ENCODE peak calls at places on chromosomes 4 and X, in ten cellular contexts. T, H, R, E, I, X, A, O, C and J are unnamed samples.

GRCh38 chrX:85243155-85243554 is 424 bp downstream of the SATL1 start:
- DNase-seq in T (no peak), H (no peak), R (no peak), E (no peak), I (peak), X (no peak), A (no peak), O (no peak), C (no peak), J (no peak)

GRCh38 chr4:168623484-168623883 is 126.6 kb downstream of the PALLD start:
- DNase-seq in T (no peak), H (no peak), R (no peak), E (no peak), I (no peak), X (no peak), A (no peak), O (no peak), C (no peak), J (no peak)

GRCh38 chrX:20240201-20240600 is 26.5 kb downstream of the RPS6KA3 start:
- DNase-seq in T (no peak), H (no peak), R (no peak), E (no peak), I (peak), X (no peak), A (no peak), O (no peak), C (no peak), J (no peak)

GRCh38 chrX:155888139-155888538 is 7.0 kb downstream of the VAMP7 start:
- DNase-seq in T (peak), H (peak), R (no peak), E (no peak), I (peak), X (no peak), A (no peak), O (no peak), C (no peak), J (peak)

GRCh38 chr4:29970626-29971025 is 749.5 kb upstream of the PCDH7 start:
- DNase-seq in T (peak), H (peak), R (no peak), E (no peak), I (no peak), X (peak), A (no peak), O (no peak), C (no peak), J (no peak)

GRCh38 chrX:148193759-148194158 is 212.6 kb downstream of the FMR1NB start:
- DNase-seq in T (no peak), H (no peak), R (no peak), E (no peak), I (no peak), X (no peak), A (no peak), O (no peak), C (no peak), J (no peak)

GRCh38 chr4:19429684-19430083 is 822.0 kb upstream of the SLIT2 start:
- DNase-seq in T (no peak), H (no peak), R (no peak), E (no peak), I (no peak), X (peak), A (no peak), O (no peak), C (no peak), J (no peak)

GRCh38 chr4:182644326-182645050 is 272.7 kb downstream of the DCTD start:
- DNase-seq in T (peak), H (no peak), R (no peak), E (no peak), I (no peak), X (no peak), A (no peak), O (no peak), C (no peak), J (no peak)

GRCh38 chrX:42531431-42531830 is 246.5 kb downstream of the PPP1R2C start:
- DNase-seq in T (no peak), H (no peak), R (no peak), E (no peak), I (no peak), X (peak), A (no peak), O (no peak), C (no peak), J (no peak)

GRCh38 chr4:82519776-82520175 is 42.0 kb downstream of the TMEM150C start:
- DNase-seq in T (peak), H (no peak), R (no peak), E (no peak), I (peak), X (no peak), A (no peak), O (no peak), C (peak), J (no peak)

GRCh38 chrX:64205735-64206491 is 405 bp upstream of the AMER1 start:
- DNase-seq in T (peak), H (peak), R (peak), E (peak), I (peak), X (peak), A (peak), O (peak), C (peak), J (peak)
- TF ChIP-seq CTCF in T (peak), H (no peak), R (peak), E (peak), I (no peak), X (no peak), A (peak), O (no peak), C (peak), J (peak)

DNA sequence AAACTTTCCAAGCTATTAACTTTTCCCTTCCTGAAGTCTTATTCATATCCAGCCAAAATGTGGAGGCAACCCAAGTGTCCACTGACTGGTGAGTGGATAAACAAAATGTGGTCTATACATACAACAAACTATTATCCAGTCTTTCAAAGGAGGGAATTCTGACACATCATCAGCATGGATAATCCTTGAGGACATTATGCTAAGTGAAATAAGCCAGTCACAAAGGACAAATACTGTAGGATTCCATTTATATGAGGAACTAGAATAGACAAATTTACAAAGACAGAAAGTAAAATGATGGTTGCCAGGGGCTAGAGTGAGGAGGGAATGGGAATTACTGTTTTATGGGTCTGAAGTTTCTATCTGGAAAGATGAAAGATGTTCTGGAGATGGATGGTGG is 178.7 kb upstream of the PITX2 start:
- DNase-seq in T (no peak), H (no peak), R (no peak), E (no peak), I (no peak), X (no peak), A (no peak), O (no peak), C (no peak), J (no peak)
- TF ChIP-seq CTCF in T (no peak), H (no peak), R (no peak), E (no peak), I (no peak), X (no peak), A (no peak), O (no peak), C (no peak), J (no peak)

GRCh38 chr4:101086801-101087586 is 260.3 kb downstream of the PPP3CA start:
- DNase-seq in T (no peak), H (no peak), R (no peak), E (no peak), I (no peak), X (peak), A (no peak), O (no peak), C (no peak), J (no peak)
- TF ChIP-seq CTCF in T (peak), H (no peak), R (no peak), E (no peak), I (peak), X (no peak), A (no peak), O (no peak), C (no peak), J (peak)

GRCh38 chrX:129755779-129756650 is 17.2 kb downstream of the XPNPEP2 start:
- DNase-seq in T (no peak), H (peak), R (no peak), E (no peak), I (no peak), X (no peak), A (peak), O (no peak), C (no peak), J (no peak)
- TF ChIP-seq CTCF in T (no peak), H (peak), R (no peak), E (no peak), I (no peak), X (no peak), A (no peak), O (no peak), C (no peak), J (no peak)